ENCODE peak calls at places on chromosomes 4 and X, in ten cellular contexts. Y is endothelial cell; B is A673; H is fibroblast of lung; S is colonic mucosa; G is CD8-positive, alpha-beta T cell; T is left ventricle myocardium inferior; K is suprapubic skin; C is heart left ventricle; Z is kidney. A is an unnamed sample.

GRCh38 chr4:108901271-108901670 is 138.4 kb upstream of the ETNPPL start:
- DNase-seq in T (no peak), S (no peak), K (no peak), G (no peak), C (no peak), Y (no peak), B (no peak), Z (no peak), H (no peak), A (no peak)

GRCh38 chr4:2367626-2368025 is 50.8 kb downstream of the ZFYVE28 start:
- DNase-seq in H (no peak), S (no peak), C (no peak), K (no peak), T (no peak), G (no peak), Z (no peak), Y (no peak), B (no peak), A (peak)

GRCh38 chr4:88573286-88573994 is 18.8 kb upstream of the HERC3 start:
- DNase-seq in T (no peak), Z (no peak), B (no peak), C (no peak), H (no peak), K (no peak), Y (no peak), S (no peak), G (no peak), A (no peak)

GRCh38 chr4:158769175-158769831 is 477 bp downstream of the FNIP2 start:
- DNase-seq in B (peak), T (peak), Z (peak), Y (peak), S (peak), C (peak), K (peak), G (peak), H (peak), A (no peak)

GRCh38 chr4:24519649-24520048 is 64.7 kb downstream of the DHX15 start:
- DNase-seq in C (no peak), H (no peak), K (no peak), Z (no peak), B (no peak), S (no peak), T (no peak), G (no peak), Y (no peak), A (no peak)

GRCh38 chrX:147958316-147958715 is 22.8 kb upstream of the FMR1NB start:
- DNase-seq in Y (no peak), S (no peak), G (no peak), Z (no peak), H (peak), K (no peak), C (no peak), B (no peak), T (no peak), A (no peak)

GRCh38 chr4:15681067-15681371 is 608 bp upstream of the FAM200B start:
- DNase-seq in T (no peak), Y (no peak), H (no peak), G (no peak), C (no peak), S (no peak), B (no peak), Z (no peak), K (no peak), A (no peak)

GRCh38 chrX:39324233-39324632 is 523.0 kb downstream of the MID1IP1 start:
- DNase-seq in K (no peak), H (no peak), Z (no peak), B (no peak), Y (no peak), G (no peak), S (no peak), T (no peak), C (no peak), A (no peak)

GRCh38 chr4:110636231-110636676 is 13.4 kb upstream of the PITX2 start:
- DNase-seq in C (no peak), T (no peak), H (no peak), Y (no peak), B (no peak), K (no peak), Z (no peak), S (no peak), G (no peak), A (no peak)

GRCh38 chr4:67651536-67651935 is 49.4 kb downstream of the UBA6 start:
- DNase-seq in C (no peak), K (no peak), T (no peak), B (no peak), H (no peak), Y (no peak), S (no peak), Z (no peak), G (no peak), A (no peak)

GRCh38 chrX:107629533-107629909 is 1.2 kb downstream of the PRPS1 start:
- DNase-seq in Y (no peak), C (no peak), H (peak), B (peak), K (no peak), T (no peak), G (no peak), S (no peak), Z (no peak), A (no peak)

GRCh38 chr4:83905952-83906351 is 370.0 kb downstream of the GPAT3 start:
- DNase-seq in K (no peak), Y (peak), B (peak), S (no peak), Z (no peak), H (no peak), G (no peak), T (no peak), C (no peak), A (no peak)
- TF ChIP-seq CTCF in K (no peak), Y (peak), B (peak), S (no peak), Z (no peak), H (no peak), G (no peak), T (no peak), C (no peak), A (peak)

GRCh38 chr4:90621080-90621479 is 493.9 kb downstream of the CCSER1 start:
- DNase-seq in C (no peak), T (no peak), Y (no peak), Z (no peak), G (no peak), S (no peak), K (no peak), H (no peak), B (no peak), A (no peak)
- TF ChIP-seq CTCF in C (no peak), T (no peak), Y (no peak), Z (no peak), G (no peak), S (no peak), K (no peak), H (no peak), B (no peak), A (no peak)

DNA sequence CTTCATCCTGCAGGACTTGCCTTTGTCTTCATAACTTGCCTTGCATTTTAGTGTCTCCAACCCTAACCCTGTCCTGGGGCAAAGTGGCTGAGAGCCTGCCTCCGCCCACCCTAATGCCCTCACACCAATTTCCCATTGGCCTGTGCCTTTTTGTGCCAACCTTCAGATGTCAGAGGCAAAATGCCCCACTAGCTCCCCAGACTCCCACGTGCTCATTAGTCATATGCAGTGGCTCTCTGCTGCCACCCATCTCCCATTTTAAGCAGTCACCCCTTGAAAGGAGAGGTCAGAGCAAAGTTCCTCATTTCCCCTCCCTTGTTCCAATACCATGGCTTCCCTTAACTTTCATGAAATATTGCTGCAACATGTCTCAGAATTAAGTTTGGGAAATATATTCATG is 74.8 kb upstream of the PASD1 start:
- DNase-seq in Z (no peak), H (no peak), C (no peak), Y (no peak), G (no peak), T (no peak), K (no peak), S (no peak), B (peak), A (no peak)
- TF ChIP-seq CTCF in Z (no peak), H (no peak), C (no peak), Y (peak), G (no peak), T (peak), K (peak), S (no peak), B (peak), A (peak)

GRCh38 chr4:183721207-183722081 is 62.4 kb downstream of the TRAPPC11 start:
- DNase-seq in C (peak), Y (peak), B (peak), T (peak), Z (peak), H (peak), S (peak), K (no peak), G (peak), A (no peak)
- TF ChIP-seq CTCF in C (peak), Y (no peak), B (peak), T (peak), Z (peak), H (peak), S (peak), K (no peak), G (peak), A (peak)

GRCh38 chr4:138839574-138839973 is 176.0 kb upstream of the NOCT start:
- DNase-seq in H (no peak), K (no peak), S (no peak), B (no peak), Z (no peak), T (no peak), G (no peak), C (no peak), Y (no peak), A (no peak)

GRCh38 chr4:138832563-138832962 is 183.0 kb upstream of the NOCT start:
- DNase-seq in T (no peak), H (no peak), S (no peak), Z (no peak), G (no peak), K (no peak), B (no peak), Y (no peak), C (no peak), A (no peak)

GRCh38 chr4:138838251-138838650 is 177.3 kb upstream of the NOCT start:
- DNase-seq in Y (no peak), Z (no peak), G (no peak), B (no peak), T (no peak), C (no peak), H (no peak), S (no peak), K (no peak), A (no peak)

GRCh38 chr4:138834029-138834428 is 181.6 kb upstream of the NOCT start:
- DNase-seq in Y (no peak), K (no peak), G (no peak), H (no peak), C (no peak), T (no peak), S (no peak), Z (no peak), B (no peak), A (no peak)

GRCh38 chr4:138835833-138836521 is 179.6 kb upstream of the NOCT start:
- DNase-seq in Y (no peak), H (peak), G (no peak), T (peak), Z (peak), B (peak), S (peak), C (peak), K (no peak), A (no peak)
- TF ChIP-seq CTCF in Y (no peak), H (no peak), G (no peak), T (no peak), Z (no peak), B (no peak), S (no peak), C (no peak), K (no peak), A (peak)

GRCh38 chr4:74056114-74056857 is 17.8 kb upstream of the CXCL3 start:
- DNase-seq in T (no peak), G (no peak), C (no peak), Y (no peak), H (peak), S (no peak), K (no peak), B (peak), Z (no peak), A (no peak)

GRCh38 chr4:74056858-74057562 is 18.5 kb upstream of the CXCL3 start:
- DNase-seq in C (no peak), K (no peak), T (no peak), H (peak), B (peak), Z (no peak), Y (no peak), G (no peak), S (no peak), A (no peak)

GRCh38 chr4:74055096-74055495 is 16.6 kb upstream of the CXCL3 start:
- DNase-seq in Y (no peak), K (no peak), S (peak), C (no peak), B (no peak), Z (no peak), H (no peak), T (no peak), G (no peak), A (no peak)

GRCh38 chr4:74055498-74055897 is 17.0 kb upstream of the CXCL3 start:
- DNase-seq in B (no peak), Y (no peak), S (no peak), T (no peak), C (no peak), Z (no peak), K (no peak), H (no peak), G (no peak), A (no peak)

GRCh38 chr4:74054483-74055032 is 16.1 kb upstream of the CXCL3 start:
- DNase-seq in K (no peak), Z (no peak), B (no peak), Y (no peak), G (no peak), S (no peak), T (no peak), C (no peak), H (no peak), A (no peak)
- TF ChIP-seq CTCF in K (no peak), Z (no peak), B (no peak), Y (no peak), G (no peak), S (no peak), T (no peak), C (no peak), H (no peak), A (no peak)